ENCODE peak calls at places on chromosome 1, in nine cellular contexts. I is AG09309, Q is transverse colon, W is dorsolateral prefrontal cortex, S is adrenal gland, B is AG04449, H is heart right ventricle, X is H1, J is body of pancreas. O is an unnamed sample.

GRCh38 chr1:2506901-2507565 is 19.4 kb downstream of the PANK4 start:
- DNase-seq in I (no peak), Q (no peak), W (no peak), S (no peak), B (no peak), H (no peak), X (no peak), J (no peak), O (no peak)

GRCh38 chr1:109091196-109092193 is 931 bp downstream of the TMEM167B start:
- DNase-seq in I (no peak), Q (peak), W (no peak), S (no peak), B (no peak), H (no peak), X (no peak), J (no peak), O (no peak)

GRCh38 chr1:86064899-86065298 is 91.7 kb downstream of the COL24A1 start:
- DNase-seq in I (no peak), Q (no peak), W (no peak), S (no peak), B (no peak), H (no peak), X (no peak), J (no peak), O (no peak)

GRCh38 chr1:22808846-22809501 is 98.3 kb downstream of the EPHB2 start:
- DNase-seq in I (peak), Q (no peak), W (peak), S (peak), B (no peak), H (peak), X (no peak), J (no peak), O (peak)

GRCh38 chr1:202213361-202214088 is 19.9 kb downstream of the LGR6 start:
- DNase-seq in I (no peak), Q (no peak), W (no peak), S (no peak), B (no peak), H (no peak), X (peak), J (no peak), O (no peak)

GRCh38 chr1:204991342-204991844 is 51.6 kb upstream of the CNTN2 start:
- DNase-seq in I (no peak), Q (no peak), W (no peak), S (no peak), B (no peak), H (no peak), X (peak), J (no peak), O (no peak)

GRCh38 chr1:88327391-88328267 is 356.4 kb upstream of the PKN2 start:
- DNase-seq in I (peak), Q (no peak), W (peak), S (no peak), B (peak), H (no peak), X (no peak), J (no peak), O (peak)

GRCh38 chr1:19825298-19825697 is 10.2 kb upstream of the RNF186 start:
- DNase-seq in I (no peak), Q (no peak), W (no peak), S (no peak), B (no peak), H (no peak), X (peak), J (peak), O (no peak)

GRCh38 chr1:93905734-93906133 is 3.5 kb downstream of the GCLM start:
- DNase-seq in I (no peak), Q (no peak), W (no peak), S (no peak), B (no peak), H (no peak), X (no peak), J (no peak), O (no peak)

GRCh38 chr1:206679738-206680211 is 4.9 kb upstream of the MAPKAPK2 start:
- DNase-seq in I (no peak), Q (peak), W (no peak), S (no peak), B (no peak), H (no peak), X (no peak), J (no peak), O (no peak)

GRCh38 chr1:6384962-6385672 is 8.4 kb downstream of the ACOT7 start:
- DNase-seq in I (no peak), Q (no peak), W (peak), S (no peak), B (no peak), H (peak), X (no peak), J (peak), O (no peak)

GRCh38 chr1:205933672-205934618 is 9.3 kb downstream of the SLC26A9 start:
- DNase-seq in I (no peak), Q (no peak), W (peak), S (no peak), B (no peak), H (no peak), X (no peak), J (peak), O (no peak)

GRCh38 chr1:94832446-94832845 is 12.3 kb downstream of the SLC44A3 start:
- DNase-seq in I (no peak), Q (no peak), W (no peak), S (no peak), B (no peak), H (no peak), X (no peak), J (no peak), O (no peak)

GRCh38 chr1:165376041-165376810 is 19.7 kb upstream of the LMX1A start:
- DNase-seq in I (peak), Q (peak), W (peak), S (peak), B (no peak), H (peak), X (peak), J (peak), O (peak)

GRCh38 chr1:30194741-30195423 is 528.5 kb downstream of the MATN1 start:
- DNase-seq in I (no peak), Q (no peak), W (no peak), S (no peak), B (no peak), H (no peak), X (no peak), J (no peak), O (no peak)

GRCh38 chr1:155012760-155013602 is 10.4 kb downstream of the ZBTB7B start:
- DNase-seq in I (no peak), Q (no peak), W (no peak), S (no peak), B (no peak), H (no peak), X (no peak), J (no peak), O (no peak)
- H3K4me3 ChIP-seq in I (no peak), Q (no peak), W (no peak), S (no peak), B (no peak), H (no peak), X (no peak), J (no peak), O (no peak)

GRCh38 chr1:70895531-70895930 is 152.1 kb downstream of the PTGER3 start:
- DNase-seq in I (no peak), Q (no peak), W (no peak), S (no peak), B (no peak), H (no peak), X (no peak), J (no peak), O (no peak)

GRCh38 chr1:70892140-70892539 is 155.5 kb downstream of the PTGER3 start:
- DNase-seq in I (no peak), Q (no peak), W (no peak), S (no peak), B (no peak), H (no peak), X (no peak), J (no peak), O (no peak)

GRCh38 chr1:70899735-70900134 is 147.9 kb downstream of the PTGER3 start:
- DNase-seq in I (no peak), Q (no peak), W (no peak), S (no peak), B (no peak), H (no peak), X (no peak), J (no peak), O (no peak)

GRCh38 chr1:70893381-70893780 is 154.2 kb downstream of the PTGER3 start:
- DNase-seq in I (no peak), Q (no peak), W (no peak), S (no peak), B (no peak), H (no peak), X (no peak), J (no peak), O (no peak)

GRCh38 chr1:70896224-70896623 is 151.4 kb downstream of the PTGER3 start:
- DNase-seq in I (no peak), Q (no peak), W (no peak), S (no peak), B (no peak), H (no peak), X (no peak), J (no peak), O (no peak)
- TF ChIP-seq CTCF in I (peak), Q (no peak), W (no peak), S (no peak), B (peak), H (no peak), X (no peak), J (no peak), O (no peak)

DNA sequence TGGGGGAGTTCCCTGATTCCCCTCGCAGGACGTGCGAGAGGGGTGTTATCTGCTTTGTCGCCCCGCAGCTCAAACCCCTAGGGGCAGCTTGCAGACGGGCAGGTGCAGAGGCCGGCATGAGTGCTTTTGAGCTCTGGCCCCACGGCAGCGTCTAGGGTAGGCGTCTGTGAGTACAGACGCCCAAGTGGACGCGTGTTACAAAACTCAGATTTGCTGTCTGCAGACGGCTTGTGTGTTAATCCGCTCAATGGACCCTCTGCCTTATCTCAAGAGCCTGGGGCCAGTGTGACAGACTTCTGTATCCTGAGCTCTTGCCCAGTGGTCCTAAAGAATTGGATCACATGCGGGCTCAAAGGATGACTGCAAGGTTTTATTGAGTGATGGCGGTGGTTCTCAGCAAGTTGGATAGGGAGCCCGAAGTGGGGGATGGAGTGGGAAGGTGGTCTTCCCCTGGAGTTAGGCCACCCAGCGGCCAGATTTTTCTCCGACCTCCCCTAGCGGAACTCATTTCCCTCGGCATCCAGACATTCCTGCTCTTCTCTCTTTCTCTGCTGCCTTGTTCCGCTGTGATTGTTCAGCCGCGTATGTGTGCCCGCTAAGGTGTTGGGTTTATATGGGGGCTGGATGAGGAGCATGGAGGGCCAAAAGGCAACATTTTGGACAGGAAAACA is 9.4 kb downstream of the CFHR4 start:
- DNase-seq in I (no peak), Q (no peak), W (no peak), S (no peak), B (no peak), H (no peak), X (peak), J (no peak), O (no peak)
- H3K4me3 ChIP-seq in I (peak), Q (no peak), W (no peak), S (no peak), B (no peak), H (no peak), X (peak), J (no peak), O (peak)

GRCh38 chr1:53592521-53592982 is 133.4 kb downstream of the DMRTB1 start:
- DNase-seq in I (peak), Q (peak), W (no peak), S (no peak), B (no peak), H (no peak), X (no peak), J (no peak), O (peak)
- TF ChIP-seq CTCF in I (no peak), Q (no peak), W (no peak), S (no peak), B (no peak), H (no peak), X (peak), J (no peak), O (peak)

DNA sequence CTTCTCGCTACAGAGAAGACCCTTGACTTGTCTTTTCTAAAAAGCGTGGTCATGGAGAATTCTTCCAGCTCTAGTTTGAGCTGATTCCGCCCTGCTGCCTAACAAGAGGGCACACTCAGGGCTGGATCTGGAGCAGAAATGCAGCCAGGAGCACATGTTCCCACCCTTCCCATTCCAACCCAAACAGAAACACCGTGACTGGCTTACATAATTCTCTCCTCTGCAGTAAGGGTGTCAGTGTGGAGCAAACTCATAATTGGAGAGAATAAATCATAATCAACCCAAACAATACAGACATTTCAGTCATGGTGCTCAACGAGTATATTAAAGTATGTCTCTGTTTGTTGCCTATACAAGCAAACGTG is 34.5 kb downstream of the CTNNBIP1 start:
- DNase-seq in I (no peak), Q (no peak), W (no peak), S (no peak), B (no peak), H (no peak), X (no peak), J (no peak), O (no peak)
- H3K4me3 ChIP-seq in I (no peak), Q (no peak), W (peak), S (no peak), B (no peak), H (no peak), X (no peak), J (no peak), O (no peak)

DNA sequence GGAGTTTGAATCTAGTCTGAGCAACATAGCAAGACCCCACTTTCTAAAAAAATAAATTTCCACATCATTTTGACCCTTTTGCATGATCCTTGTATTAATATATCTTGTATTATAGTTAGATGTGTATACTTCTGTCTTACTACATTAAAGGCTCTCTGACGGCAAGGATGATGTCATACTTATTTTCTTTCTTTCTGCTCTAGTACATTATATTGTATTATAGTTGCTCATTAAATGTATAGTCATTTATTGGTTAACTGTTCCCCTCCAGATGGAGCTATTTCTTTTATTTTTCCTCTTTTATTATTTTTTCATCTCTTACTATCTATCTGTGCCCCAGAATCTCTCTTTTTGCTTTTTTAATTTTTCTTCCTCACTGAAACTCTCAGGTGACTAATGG is 15.0 kb upstream of the OLFML2B start:
- DNase-seq in I (no peak), Q (no peak), W (no peak), S (no peak), B (no peak), H (no peak), X (no peak), J (no peak), O (no peak)
- TF ChIP-seq CTCF in I (no peak), Q (no peak), W (no peak), S (no peak), B (no peak), H (no peak), X (no peak), J (no peak), O (no peak)

DNA sequence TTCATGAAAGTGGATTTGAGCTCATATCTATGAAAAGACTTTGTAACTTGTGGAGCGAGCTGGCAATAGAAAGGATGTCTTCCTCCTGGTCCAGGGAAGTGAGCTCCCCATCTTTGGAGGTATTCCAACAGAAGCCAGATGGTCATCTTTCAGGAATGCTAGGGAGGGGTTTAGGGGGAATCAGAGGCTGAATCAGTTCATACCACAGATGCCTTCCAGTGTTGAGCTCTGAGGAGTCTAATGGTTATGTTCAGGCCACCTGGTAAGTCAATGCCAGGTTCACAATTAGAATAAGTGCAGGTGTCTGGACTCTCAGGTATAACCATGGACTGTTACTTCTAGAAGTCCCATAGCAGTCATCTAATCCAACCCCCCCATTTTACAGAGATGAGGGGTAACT is 119.1 kb downstream of the ACTL8 start:
- DNase-seq in I (peak), Q (no peak), W (no peak), S (no peak), B (peak), H (no peak), X (no peak), J (no peak), O (peak)
- H3K4me3 ChIP-seq in I (no peak), Q (no peak), W (no peak), S (no peak), B (peak), H (no peak), X (no peak), J (no peak), O (no peak)